ENCODE peak calls at places on chromosomes 2 and 18, in eight cellular contexts. One of them, this sample, is unnamed.

GRCh38 chr2:42871372-42871771 is 79.0 kb upstream of the HAAO start:
- DNase-seq in A549: no peak
- DNase-seq in kidney epithelial cell: no peak
- DNase-seq in body of pancreas: no peak
- DNase-seq in RWPE1: no peak
- DNase-seq in fibroblast of the aortic adventitia: no peak
- DNase-seq in stomach: no peak
- DNase-seq in activated CD8-positive, alpha-beta T cell treated with anti-CD3 and anti-CD28 coated beads for 36 hours: no peak
- DNase-seq in this sample: no peak

GRCh38 chr2:157784169-157784822 is 91.8 kb downstream of the ACVR1 start:
- DNase-seq in kidney epithelial cell: peak
- DNase-seq in stomach: peak
- DNase-seq in RWPE1: peak
- DNase-seq in body of pancreas: peak
- DNase-seq in activated CD8-positive, alpha-beta T cell treated with anti-CD3 and anti-CD28 coated beads for 36 hours: peak
- DNase-seq in fibroblast of the aortic adventitia: peak
- DNase-seq in A549: peak
- DNase-seq in this sample: no peak

GRCh38 chr2:160381425-160381951 is 112.1 kb downstream of the RBMS1 start:
- DNase-seq in A549: peak
- DNase-seq in fibroblast of the aortic adventitia: peak
- DNase-seq in activated CD8-positive, alpha-beta T cell treated with anti-CD3 and anti-CD28 coated beads for 36 hours: no peak
- DNase-seq in RWPE1: no peak
- DNase-seq in body of pancreas: no peak
- DNase-seq in kidney epithelial cell: no peak
- DNase-seq in stomach: no peak
- DNase-seq in this sample: no peak

GRCh38 chr2:105410554-105410953 is 11.7 kb upstream of the FHL2 start:
- DNase-seq in kidney epithelial cell: no peak
- DNase-seq in A549: no peak
- DNase-seq in body of pancreas: no peak
- DNase-seq in RWPE1: peak
- DNase-seq in fibroblast of the aortic adventitia: peak
- DNase-seq in stomach: no peak
- DNase-seq in activated CD8-positive, alpha-beta T cell treated with anti-CD3 and anti-CD28 coated beads for 36 hours: no peak
- DNase-seq in this sample: no peak

GRCh38 chr18:9901377-9901776 is 12.4 kb upstream of the VAPA start:
- DNase-seq in kidney epithelial cell: no peak
- DNase-seq in stomach: no peak
- DNase-seq in A549: no peak
- DNase-seq in activated CD8-positive, alpha-beta T cell treated with anti-CD3 and anti-CD28 coated beads for 36 hours: no peak
- DNase-seq in body of pancreas: no peak
- DNase-seq in RWPE1: no peak
- DNase-seq in fibroblast of the aortic adventitia: peak
- DNase-seq in this sample: no peak

GRCh38 chr18:49926076-49926745 is 112.9 kb upstream of the ACAA2 start:
- DNase-seq in body of pancreas: no peak
- DNase-seq in kidney epithelial cell: no peak
- DNase-seq in fibroblast of the aortic adventitia: no peak
- DNase-seq in A549: no peak
- DNase-seq in activated CD8-positive, alpha-beta T cell treated with anti-CD3 and anti-CD28 coated beads for 36 hours: no peak
- DNase-seq in stomach: no peak
- DNase-seq in RWPE1: no peak
- DNase-seq in this sample: no peak

GRCh38 chr2:98563394-98563793 is 44.9 kb downstream of the COA5 start:
- DNase-seq in activated CD8-positive, alpha-beta T cell treated with anti-CD3 and anti-CD28 coated beads for 36 hours: no peak
- DNase-seq in body of pancreas: no peak
- DNase-seq in fibroblast of the aortic adventitia: no peak
- DNase-seq in A549: no peak
- DNase-seq in stomach: no peak
- DNase-seq in RWPE1: no peak
- DNase-seq in kidney epithelial cell: no peak
- DNase-seq in this sample: no peak

GRCh38 chr2:71814885-71815284 is 332.8 kb downstream of the CYP26B1 start:
- DNase-seq in kidney epithelial cell: no peak
- DNase-seq in stomach: no peak
- DNase-seq in body of pancreas: no peak
- DNase-seq in RWPE1: no peak
- DNase-seq in A549: no peak
- DNase-seq in fibroblast of the aortic adventitia: no peak
- DNase-seq in activated CD8-positive, alpha-beta T cell treated with anti-CD3 and anti-CD28 coated beads for 36 hours: no peak
- DNase-seq in this sample: no peak

GRCh38 chr2:105738658-105739051 is 6.1 kb upstream of the NCK2 start:
- DNase-seq in A549: no peak
- DNase-seq in kidney epithelial cell: no peak
- DNase-seq in activated CD8-positive, alpha-beta T cell treated with anti-CD3 and anti-CD28 coated beads for 36 hours: no peak
- DNase-seq in fibroblast of the aortic adventitia: no peak
- DNase-seq in body of pancreas: no peak
- DNase-seq in RWPE1: no peak
- DNase-seq in stomach: no peak
- DNase-seq in this sample: no peak

GRCh38 chr2:37300578-37300977 is 24.1 kb downstream of the PRKD3 start:
- DNase-seq in fibroblast of the aortic adventitia: peak
- DNase-seq in activated CD8-positive, alpha-beta T cell treated with anti-CD3 and anti-CD28 coated beads for 36 hours: no peak
- DNase-seq in body of pancreas: no peak
- DNase-seq in A549: no peak
- DNase-seq in RWPE1: no peak
- DNase-seq in stomach: no peak
- DNase-seq in kidney epithelial cell: no peak
- DNase-seq in this sample: no peak

GRCh38 chr2:128488429-128488828 is 169.8 kb upstream of the HS6ST1 start:
- DNase-seq in fibroblast of the aortic adventitia: no peak
- DNase-seq in kidney epithelial cell: no peak
- DNase-seq in stomach: no peak
- DNase-seq in body of pancreas: no peak
- DNase-seq in A549: no peak
- DNase-seq in RWPE1: no peak
- DNase-seq in activated CD8-positive, alpha-beta T cell treated with anti-CD3 and anti-CD28 coated beads for 36 hours: no peak
- DNase-seq in this sample: no peak

GRCh38 chr2:212494413-212495020 is 44.1 kb downstream of the ERBB4 start:
- DNase-seq in fibroblast of the aortic adventitia: peak
- DNase-seq in stomach: no peak
- DNase-seq in A549: no peak
- DNase-seq in body of pancreas: no peak
- DNase-seq in kidney epithelial cell: peak
- DNase-seq in activated CD8-positive, alpha-beta T cell treated with anti-CD3 and anti-CD28 coated beads for 36 hours: no peak
- DNase-seq in RWPE1: peak
- DNase-seq in this sample: no peak

GRCh38 chr2:136436921-136437320 is 319.0 kb upstream of the CXCR4 start:
- DNase-seq in kidney epithelial cell: no peak
- DNase-seq in activated CD8-positive, alpha-beta T cell treated with anti-CD3 and anti-CD28 coated beads for 36 hours: no peak
- DNase-seq in A549: no peak
- DNase-seq in body of pancreas: no peak
- DNase-seq in RWPE1: no peak
- DNase-seq in stomach: no peak
- DNase-seq in fibroblast of the aortic adventitia: no peak
- DNase-seq in this sample: no peak

GRCh38 chr2:26300234-26300641 is 45.7 kb upstream of the SELENOI start:
- DNase-seq in kidney epithelial cell: no peak
- DNase-seq in stomach: peak
- DNase-seq in RWPE1: peak
- DNase-seq in body of pancreas: peak
- DNase-seq in fibroblast of the aortic adventitia: peak
- DNase-seq in activated CD8-positive, alpha-beta T cell treated with anti-CD3 and anti-CD28 coated beads for 36 hours: peak
- DNase-seq in A549: no peak
- DNase-seq in this sample: no peak

GRCh38 chr18:49708674-49709580 is 104.4 kb downstream of the ACAA2 start:
- DNase-seq in body of pancreas: no peak
- DNase-seq in A549: no peak
- DNase-seq in fibroblast of the aortic adventitia: no peak
- DNase-seq in kidney epithelial cell: no peak
- DNase-seq in activated CD8-positive, alpha-beta T cell treated with anti-CD3 and anti-CD28 coated beads for 36 hours: no peak
- DNase-seq in stomach: no peak
- DNase-seq in RWPE1: no peak
- DNase-seq in this sample: no peak

GRCh38 chr2:157628532-157629415 is at the start of gene ACVR1C:
- DNase-seq in body of pancreas: peak
- DNase-seq in kidney epithelial cell: peak
- DNase-seq in activated CD8-positive, alpha-beta T cell treated with anti-CD3 and anti-CD28 coated beads for 36 hours: peak
- DNase-seq in fibroblast of the aortic adventitia: peak
- DNase-seq in stomach: peak
- DNase-seq in A549: peak
- DNase-seq in RWPE1: peak
- DNase-seq in this sample: peak

GRCh38 chr18:76619342-76620315 is 124.6 kb upstream of the ZNF516 start:
- DNase-seq in fibroblast of the aortic adventitia: peak
- DNase-seq in RWPE1: peak
- DNase-seq in stomach: peak
- DNase-seq in A549: no peak
- DNase-seq in activated CD8-positive, alpha-beta T cell treated with anti-CD3 and anti-CD28 coated beads for 36 hours: peak
- DNase-seq in body of pancreas: peak
- DNase-seq in kidney epithelial cell: peak
- DNase-seq in this sample: no peak

GRCh38 chr2:167729911-167730310 is 517.5 kb downstream of the STK39 start:
- DNase-seq in fibroblast of the aortic adventitia: no peak
- DNase-seq in stomach: no peak
- DNase-seq in A549: no peak
- DNase-seq in RWPE1: no peak
- DNase-seq in kidney epithelial cell: no peak
- DNase-seq in activated CD8-positive, alpha-beta T cell treated with anti-CD3 and anti-CD28 coated beads for 36 hours: no peak
- DNase-seq in body of pancreas: no peak
- DNase-seq in this sample: no peak

GRCh38 chr18:33201509-33201926 is 239.0 kb downstream of the CCDC178 start:
- DNase-seq in fibroblast of the aortic adventitia: peak
- DNase-seq in body of pancreas: peak
- DNase-seq in activated CD8-positive, alpha-beta T cell treated with anti-CD3 and anti-CD28 coated beads for 36 hours: no peak
- DNase-seq in stomach: no peak
- DNase-seq in kidney epithelial cell: peak
- DNase-seq in A549: peak
- DNase-seq in RWPE1: no peak
- DNase-seq in this sample: peak
- TF ChIP-seq CTCF in fibroblast of the aortic adventitia: peak
- TF ChIP-seq CTCF in body of pancreas: peak
- TF ChIP-seq CTCF in activated CD8-positive, alpha-beta T cell treated with anti-CD3 and anti-CD28 coated beads for 36 hours: no peak
- TF ChIP-seq CTCF in stomach: no peak
- TF ChIP-seq CTCF in kidney epithelial cell: peak
- TF ChIP-seq CTCF in A549: peak
- TF ChIP-seq CTCF in RWPE1: no peak
- TF ChIP-seq CTCF in this sample: no peak

GRCh38 chr2:10832228-10832936 is 19.8 kb upstream of the PDIA6 start:
- DNase-seq in A549: peak
- DNase-seq in stomach: peak
- DNase-seq in activated CD8-positive, alpha-beta T cell treated with anti-CD3 and anti-CD28 coated beads for 36 hours: peak
- DNase-seq in fibroblast of the aortic adventitia: peak
- DNase-seq in kidney epithelial cell: peak
- DNase-seq in RWPE1: peak
- DNase-seq in body of pancreas: peak
- DNase-seq in this sample: peak
- TF ChIP-seq CTCF in A549: peak
- TF ChIP-seq CTCF in stomach: peak
- TF ChIP-seq CTCF in activated CD8-positive, alpha-beta T cell treated with anti-CD3 and anti-CD28 coated beads for 36 hours: peak
- TF ChIP-seq CTCF in fibroblast of the aortic adventitia: peak
- TF ChIP-seq CTCF in kidney epithelial cell: peak
- TF ChIP-seq CTCF in RWPE1: peak
- TF ChIP-seq CTCF in body of pancreas: peak
- TF ChIP-seq CTCF in this sample: peak

GRCh38 chr2:75224636-75225094 is 25.3 kb upstream of the TACR1 start:
- DNase-seq in A549: no peak
- DNase-seq in RWPE1: no peak
- DNase-seq in body of pancreas: no peak
- DNase-seq in activated CD8-positive, alpha-beta T cell treated with anti-CD3 and anti-CD28 coated beads for 36 hours: no peak
- DNase-seq in kidney epithelial cell: no peak
- DNase-seq in stomach: no peak
- DNase-seq in fibroblast of the aortic adventitia: no peak
- DNase-seq in this sample: no peak

GRCh38 chr2:75221872-75222271 is 22.6 kb upstream of the TACR1 start:
- DNase-seq in body of pancreas: no peak
- DNase-seq in kidney epithelial cell: no peak
- DNase-seq in A549: no peak
- DNase-seq in fibroblast of the aortic adventitia: peak
- DNase-seq in stomach: no peak
- DNase-seq in RWPE1: peak
- DNase-seq in activated CD8-positive, alpha-beta T cell treated with anti-CD3 and anti-CD28 coated beads for 36 hours: no peak
- DNase-seq in this sample: no peak

GRCh38 chr2:75222527-75222926 is 23.2 kb upstream of the TACR1 start:
- DNase-seq in A549: no peak
- DNase-seq in RWPE1: no peak
- DNase-seq in fibroblast of the aortic adventitia: no peak
- DNase-seq in body of pancreas: no peak
- DNase-seq in kidney epithelial cell: no peak
- DNase-seq in stomach: no peak
- DNase-seq in activated CD8-positive, alpha-beta T cell treated with anti-CD3 and anti-CD28 coated beads for 36 hours: no peak
- DNase-seq in this sample: no peak

GRCh38 chr2:75226617-75227016 is 27.3 kb upstream of the TACR1 start:
- DNase-seq in stomach: no peak
- DNase-seq in kidney epithelial cell: no peak
- DNase-seq in activated CD8-positive, alpha-beta T cell treated with anti-CD3 and anti-CD28 coated beads for 36 hours: no peak
- DNase-seq in fibroblast of the aortic adventitia: no peak
- DNase-seq in body of pancreas: no peak
- DNase-seq in RWPE1: no peak
- DNase-seq in A549: no peak
- DNase-seq in this sample: no peak

DNA sequence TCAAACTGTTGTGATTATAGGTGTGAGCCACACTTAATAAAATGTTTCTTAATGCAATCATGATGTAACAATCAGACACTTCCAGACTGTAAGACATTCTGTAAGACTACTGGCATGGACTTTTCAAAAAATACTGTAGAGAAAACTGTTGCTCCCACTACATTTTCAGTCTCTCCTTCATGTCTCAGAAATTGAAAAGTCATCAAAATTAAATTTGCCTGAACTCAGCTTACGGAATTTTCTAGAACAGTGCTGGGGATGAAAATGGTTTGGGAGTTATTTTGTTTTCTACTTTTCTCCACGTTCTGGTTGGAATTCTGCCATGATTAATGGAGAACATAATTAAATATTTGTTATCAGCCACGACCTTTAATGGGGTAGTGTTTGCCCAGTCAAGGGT is 26.8 kb upstream of the TACR1 start:
- DNase-seq in A549: no peak
- DNase-seq in activated CD8-positive, alpha-beta T cell treated with anti-CD3 and anti-CD28 coated beads for 36 hours: no peak
- DNase-seq in stomach: no peak
- DNase-seq in fibroblast of the aortic adventitia: no peak
- DNase-seq in kidney epithelial cell: no peak
- DNase-seq in RWPE1: no peak
- DNase-seq in body of pancreas: no peak
- DNase-seq in this sample: no peak
- TF ChIP-seq CTCF in A549: no peak
- TF ChIP-seq CTCF in activated CD8-positive, alpha-beta T cell treated with anti-CD3 and anti-CD28 coated beads for 36 hours: no peak
- TF ChIP-seq CTCF in stomach: no peak
- TF ChIP-seq CTCF in fibroblast of the aortic adventitia: no peak
- TF ChIP-seq CTCF in kidney epithelial cell: no peak
- TF ChIP-seq CTCF in RWPE1: no peak
- TF ChIP-seq CTCF in body of pancreas: no peak
- TF ChIP-seq CTCF in this sample: no peak

DNA sequence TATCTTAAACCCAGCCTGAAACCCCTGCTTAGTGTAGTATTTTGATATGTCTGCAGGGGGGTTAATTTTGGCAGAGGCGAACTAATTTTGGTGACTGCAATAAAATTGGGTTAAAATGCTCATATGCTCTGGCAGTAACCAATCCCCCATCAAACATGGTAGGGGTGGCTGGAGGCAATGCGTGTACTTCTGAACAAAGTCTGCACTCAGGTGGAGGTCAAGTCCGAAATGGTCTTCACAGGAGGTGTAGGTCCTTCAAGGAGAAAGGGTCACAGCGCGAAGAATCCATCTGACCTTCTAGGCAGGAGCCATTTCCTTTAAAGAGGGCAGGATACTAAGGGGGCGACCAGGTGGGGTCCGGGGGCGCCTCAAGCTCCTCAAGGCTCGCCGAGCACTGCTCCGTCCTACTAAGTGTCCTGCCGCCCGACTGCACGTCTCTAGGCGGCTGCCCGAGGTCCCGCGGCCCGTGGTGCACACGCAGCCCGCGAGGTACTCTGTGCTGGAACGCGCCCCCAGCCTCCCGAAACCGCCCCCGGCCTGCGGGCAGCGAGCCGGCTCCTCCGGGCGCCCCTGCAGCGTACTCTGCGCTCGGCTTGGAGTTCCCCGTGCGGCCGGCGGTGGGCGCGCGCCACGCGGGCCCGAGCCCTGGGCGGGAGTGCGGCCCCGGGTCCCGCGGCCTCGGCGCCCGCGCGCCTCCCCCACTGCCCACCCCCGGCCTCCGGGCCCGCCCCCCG is 1.7 kb upstream of the LDLRAD4 start:
- DNase-seq in kidney epithelial cell: no peak
- DNase-seq in RWPE1: no peak
- DNase-seq in A549: no peak
- DNase-seq in body of pancreas: peak
- DNase-seq in fibroblast of the aortic adventitia: no peak
- DNase-seq in stomach: peak
- DNase-seq in activated CD8-positive, alpha-beta T cell treated with anti-CD3 and anti-CD28 coated beads for 36 hours: peak
- DNase-seq in this sample: peak
- TF ChIP-seq CTCF in kidney epithelial cell: no peak
- TF ChIP-seq CTCF in RWPE1: peak
- TF ChIP-seq CTCF in A549: peak
- TF ChIP-seq CTCF in body of pancreas: peak
- TF ChIP-seq CTCF in fibroblast of the aortic adventitia: no peak
- TF ChIP-seq CTCF in stomach: no peak
- TF ChIP-seq CTCF in activated CD8-positive, alpha-beta T cell treated with anti-CD3 and anti-CD28 coated beads for 36 hours: no peak
- TF ChIP-seq CTCF in this sample: peak